ENCODE peak calls at places on chromosomes 1 and 21, in six cellular contexts. A, P, M, F, D and K are unnamed samples.
A peak's percentile ranks its signal among the peaks of the same experiment; 100 is the strongest.

GRCh38 chr21:42156690-42157605 is 62.0 kb upstream of the ABCG1 start:
- DNase-seq in D (no peak), M (no peak), F (peak; percentile 41), P (no peak), A (peak; percentile 41), K (no peak)

GRCh38 chr1:66478116-66478515 is 55.8 kb upstream of the SGIP1 start:
- DNase-seq in F (no peak), M (no peak), P (peak; percentile 86), D (peak; percentile 73), A (no peak), K (no peak)

GRCh38 chr1:206469411-206469932 is 804 bp upstream of the IKBKE start:
- DNase-seq in D (no peak), A (no peak), P (peak; percentile 68), F (no peak), M (no peak), K (no peak)

GRCh38 chr1:204220217-204220616 is 6.4 kb upstream of the GOLT1A start:
- DNase-seq in D (no peak), P (no peak), F (no peak), M (no peak), A (no peak), K (no peak)

GRCh38 chr1:171110485-171111340 is 20.0 kb downstream of the FMO3 start:
- DNase-seq in P (no peak), D (peak; percentile 73), F (no peak), M (no peak), A (no peak), K (peak; percentile 73)

GRCh38 chr21:41603476-41603875 is 95.5 kb upstream of the TMPRSS2 start:
- DNase-seq in P (no peak), F (no peak), M (no peak), A (no peak), D (no peak), K (no peak)

GRCh38 chr1:7719468-7720104 is 51.5 kb upstream of the VAMP3 start:
- DNase-seq in A (no peak), D (no peak), P (no peak), F (no peak), M (peak; percentile 22), K (no peak)

GRCh38 chr1:154971341-154971998 is 923 bp upstream of the SHC1 start:
- DNase-seq in A (no peak), D (no peak), M (peak; percentile 41), F (peak; percentile 41), P (peak; percentile 60), K (no peak)

GRCh38 chr21:35034203-35034926 is 14.7 kb downstream of the RUNX1 start:
- DNase-seq in D (no peak), P (no peak), F (no peak), A (no peak), M (no peak), K (no peak)

GRCh38 chr21:21807598-21807903 is 809.3 kb downstream of the NCAM2 start:
- DNase-seq in M (no peak), P (no peak), A (no peak), F (no peak), D (no peak), K (peak; percentile 15)

GRCh38 chr1:116161390-116161789 is 50.2 kb downstream of the MAB21L3 start:
- DNase-seq in P (no peak), F (no peak), M (no peak), D (no peak), A (no peak), K (no peak)

GRCh38 chr1:212070720-212071302 is 35.3 kb downstream of the DTL start:
- DNase-seq in A (no peak), F (no peak), P (peak; percentile 76), D (peak; percentile 80), M (no peak), K (peak; percentile 62)

GRCh38 chr1:50959303-50959912 is 659 bp downstream of the FAF1 start:
- DNase-seq in M (no peak), D (peak; percentile 42), A (peak; percentile 52), F (no peak), P (peak; percentile 42), K (no peak)

GRCh38 chr1:48236716-48237470 is 14.4 kb downstream of the SLC5A9 start:
- DNase-seq in M (no peak), P (peak; percentile 59), D (peak; percentile 32), A (no peak), F (no peak), K (peak; percentile 54)

GRCh38 chr1:207404849-207405525 is 49.1 kb upstream of the CR2 start:
- DNase-seq in M (no peak), D (peak; percentile 85), P (peak; percentile 93), A (no peak), F (no peak), K (peak; percentile 83)

GRCh38 chr1:208173749-208174148 is 70.4 kb downstream of the PLXNA2 start:
- DNase-seq in D (no peak), A (no peak), M (no peak), F (no peak), P (no peak), K (no peak)

DNA sequence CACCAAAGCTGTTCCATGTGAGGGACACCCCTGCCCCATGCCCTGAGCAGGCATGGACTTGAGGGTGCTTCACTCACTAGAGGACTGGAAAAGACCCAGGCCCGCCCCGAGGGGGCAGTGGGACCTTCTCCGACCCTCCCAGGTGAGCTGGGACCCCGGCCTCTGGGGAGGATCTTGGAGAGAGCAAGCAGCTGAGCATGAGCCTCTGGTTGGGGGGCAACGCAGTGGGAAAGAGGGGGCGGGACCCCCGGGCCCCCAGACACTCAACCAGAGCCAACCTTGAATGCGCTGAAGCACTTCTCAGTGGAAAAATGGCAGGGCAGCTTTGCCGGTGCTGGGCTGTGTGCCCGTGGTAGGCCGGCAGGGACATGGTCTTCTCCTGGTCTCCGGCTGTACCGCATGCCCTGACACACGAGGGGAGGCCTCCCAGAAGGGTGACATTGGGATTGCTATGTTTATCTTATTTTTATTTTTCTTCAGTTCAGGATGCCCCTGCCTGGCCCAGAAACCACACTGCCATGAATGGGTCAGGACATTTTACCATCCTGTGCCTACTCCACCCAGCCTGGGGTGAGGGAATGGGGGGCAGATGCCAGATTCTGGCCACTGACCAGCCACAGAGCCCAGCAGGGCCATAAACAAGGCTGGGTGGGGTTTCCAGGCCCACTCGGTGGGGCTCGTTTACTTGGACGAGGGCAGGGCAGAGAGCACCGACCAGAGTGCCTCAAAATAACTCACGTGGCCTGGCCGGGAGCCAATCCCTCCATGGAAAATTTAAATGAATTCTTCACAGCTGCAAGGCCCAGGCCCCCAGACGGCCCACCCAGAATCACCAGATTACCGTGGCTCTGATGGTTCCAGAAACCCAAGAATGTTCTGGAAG is 17.2 kb upstream of the LAPTM5 start:
- DNase-seq in M (no peak), P (no peak), D (no peak), A (no peak), F (no peak), K (no peak)
- H3K4me3 ChIP-seq in M (no peak overlapping the region), P (no peak overlapping the region), D (no peak overlapping the region), A (no peak overlapping the region), F (no peak overlapping the region), K (no peak overlapping the region)

GRCh38 chr1:174815036-174815435 is 184.7 kb upstream of the CACYBP start:
- DNase-seq in P (peak; percentile 84), F (no peak), M (no peak), A (no peak), D (peak; percentile 34), K (no peak)
- H3K4me3 ChIP-seq in P (no peak overlapping the region), F (no peak overlapping the region), M (no peak overlapping the region), A (no peak overlapping the region), D (no peak overlapping the region), K (no peak overlapping the region)

GRCh38 chr1:156623946-156624813 is 5.0 kb downstream of the HAPLN2 start:
- DNase-seq in A (peak; percentile 84), P (peak; percentile 33), F (peak; percentile 53), M (peak; percentile 60), D (peak; percentile 29), K (peak; percentile 84)
- H3K4me3 ChIP-seq in A (peak overlapping the region; percentile 22), P (peak overlapping the region; percentile 23), F (no peak overlapping the region), M (peak overlapping the region; percentile 63), D (peak overlapping the region; percentile 49), K (peak overlapping the region; percentile 25)

GRCh38 chr1:85277027-85277625 is 694 bp upstream of the BCL10 start:
- DNase-seq in F (no peak), D (no peak), M (no peak), A (no peak), P (no peak), K (no peak)
- H3K4me3 ChIP-seq in F (no peak overlapping the region), D (peak overlapping the region; percentile 85), M (peak overlapping the region; percentile 78), A (peak overlapping the region; percentile 94), P (peak overlapping the region; percentile 89), K (peak overlapping the region; percentile 31)

GRCh38 chr1:16158993-16159831 is 3.3 kb upstream of the EPHA2 start:
- DNase-seq in F (no peak), M (no peak), A (no peak), P (peak; percentile 95), D (no peak), K (no peak)

GRCh38 chr1:16161717-16162116 is 5.8 kb upstream of the EPHA2 start:
- DNase-seq in F (no peak), M (no peak), A (no peak), D (no peak), P (no peak), K (no peak)

GRCh38 chr1:16164821-16165364 is 9.0 kb upstream of the EPHA2 start:
- DNase-seq in A (no peak), P (no peak), M (no peak), D (no peak), F (peak; percentile 43), K (no peak)

GRCh38 chr1:16163882-16164820 is 8.3 kb upstream of the EPHA2 start:
- DNase-seq in F (peak; percentile 43), D (peak; percentile 93), M (no peak), P (peak; percentile 94), A (peak; percentile 54), K (no peak)

GRCh38 chr1:16162163-16162822 is 6.4 kb upstream of the EPHA2 start:
- DNase-seq in A (peak; percentile 68), F (no peak), D (no peak), P (no peak), M (no peak), K (peak; percentile 52)
- H3K4me3 ChIP-seq in A (no peak overlapping the region), F (no peak overlapping the region), D (no peak overlapping the region), P (no peak overlapping the region), M (no peak overlapping the region), K (no peak overlapping the region)